ENCODE peak calls at places on chromosomes 13 and 19, in seven cellular contexts. X is AG04449, G is astrocyte of the spinal cord, N is fibroblast of mammary gland, O is heart right ventricle, C is ascending aorta, E is right lobe of liver. Y is an unnamed sample.

GRCh38 chr19:31312004-31312403 is 37.2 kb downstream of the TSHZ3 start:
- DNase-seq in X (peak; percentile 41), G (peak; percentile 92), N (peak; percentile 94), O (no peak), C (no peak), E (no peak), Y (no peak)

GRCh38 chr13:42373048-42373812 is 101.3 kb downstream of the AKAP11 start:
- DNase-seq in X (no peak), G (no peak), N (no peak), O (no peak), C (no peak), E (no peak), Y (no peak)

GRCh38 chr19:35509018-35509652 is 4.3 kb downstream of the DMKN start:
- DNase-seq in X (no peak), G (no peak), N (no peak), O (no peak), C (no peak), E (no peak), Y (no peak)

GRCh38 chr13:40480915-40481525 is 185.4 kb downstream of the FOXO1 start:
- DNase-seq in X (no peak), G (no peak), N (no peak), O (no peak), C (no peak), E (no peak), Y (no peak)

GRCh38 chr13:21730186-21730880 is 59.5 kb downstream of the FGF9 start:
- DNase-seq in X (no peak), G (no peak), N (no peak), O (no peak), C (no peak), E (no peak), Y (no peak)

GRCh38 chr19:12825259-12826131 is 8.9 kb downstream of the RTBDN start:
- DNase-seq in X (no peak), G (no peak), N (no peak), O (no peak), C (no peak), E (no peak), Y (peak; percentile 26)

GRCh38 chr13:94433055-94433947 is 46.2 kb downstream of the DCT start:
- DNase-seq in X (no peak), G (no peak), N (no peak), O (peak; percentile 19), C (no peak), E (no peak), Y (no peak)

GRCh38 chr13:105914637-105915036 is 620.8 kb downstream of the EFNB2 start:
- DNase-seq in X (peak; percentile 83), G (peak; percentile 58), N (peak; percentile 88), O (no peak), C (no peak), E (no peak), Y (peak; percentile 22)

GRCh38 chr13:31434613-31435012 is 234.8 kb downstream of the B3GLCT start:
- DNase-seq in X (no peak), G (no peak), N (no peak), O (no peak), C (no peak), E (no peak), Y (no peak)

GRCh38 chr13:48816696-48817095 is 159.0 kb upstream of the FNDC3A start:
- DNase-seq in X (no peak), G (no peak), N (peak; percentile 45), O (no peak), C (no peak), E (no peak), Y (no peak)
- H3K4me3 ChIP-seq in X (no peak overlapping the region), G (no peak overlapping the region), N (no peak overlapping the region), O (no peak overlapping the region), C (peak overlapping the region; percentile 9), E (peak overlapping the region; percentile 10), Y (no peak overlapping the region)

GRCh38 chr19:1258707-1259205 is 10.4 kb downstream of the MIDN start:
- DNase-seq in X (no peak), G (no peak), N (no peak), O (no peak), C (no peak), E (no peak), Y (no peak)

GRCh38 chr19:1256646-1257474 is 8.5 kb downstream of the MIDN start:
- DNase-seq in X (no peak), G (no peak), N (no peak), O (no peak), C (no peak), E (no peak), Y (no peak)

GRCh38 chr19:1259206-1259872 is 9.8 kb upstream of the CIRBP start:
- DNase-seq in X (no peak), G (peak; percentile 58), N (peak; percentile 68), O (peak; percentile 85), C (no peak), E (peak; percentile 85), Y (peak; percentile 83)

GRCh38 chr19:1258161-1258492 is 9.7 kb downstream of the MIDN start:
- DNase-seq in X (no peak), G (no peak), N (no peak), O (no peak), C (no peak), E (no peak), Y (no peak)

GRCh38 chr19:1257475-1258160 is 9.2 kb downstream of the MIDN start:
- DNase-seq in X (no peak), G (no peak), N (no peak), O (no peak), C (no peak), E (no peak), Y (no peak)
- H3K4me3 ChIP-seq in X (no peak overlapping the region), G (no peak overlapping the region), N (no peak overlapping the region), O (no peak overlapping the region), C (no peak overlapping the region), E (no peak overlapping the region), Y (no peak overlapping the region)

DNA sequence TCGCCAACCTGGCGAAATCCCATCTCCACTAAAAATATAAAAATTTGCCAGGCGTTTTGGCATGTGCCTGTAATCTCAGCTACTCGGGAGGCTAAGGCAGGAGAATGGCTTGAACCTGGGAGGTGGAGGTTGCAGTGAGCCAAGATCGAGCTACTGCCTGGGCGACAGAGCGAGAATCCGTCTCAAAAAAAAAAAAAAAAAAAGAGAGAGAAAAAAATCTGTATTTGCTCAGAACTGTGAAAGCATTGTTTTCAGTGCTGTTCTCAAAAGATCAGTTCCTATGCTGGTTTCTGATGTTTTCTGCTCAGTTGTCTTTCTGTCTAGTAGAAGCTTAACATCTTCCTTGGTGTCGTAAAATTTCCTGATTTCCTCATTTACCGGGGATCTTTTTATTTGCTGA is 2.5 kb downstream of the SF3A2 start:
- DNase-seq in X (no peak), G (no peak), N (no peak), O (no peak), C (no peak), E (no peak), Y (no peak)
- H3K4me3 ChIP-seq in X (peak overlapping the region; percentile 53), G (peak overlapping the region; percentile 48), N (peak overlapping the region; percentile 45), O (no peak overlapping the region), C (no peak overlapping the region), E (no peak overlapping the region), Y (no peak overlapping the region)

GRCh38 chr19:57434386-57435061 is 601 bp upstream of the ZNF749 start:
- DNase-seq in X (no peak), G (no peak), N (no peak), O (no peak), C (no peak), E (no peak), Y (no peak)

GRCh38 chr19:57435062-57435978 is at the start of gene ZNF749:
- DNase-seq in X (peak; percentile 86), G (peak; percentile 98), N (peak; percentile 98), O (peak; percentile 95), C (peak; percentile 98), E (peak; percentile 97), Y (peak; percentile 88)

GRCh38 chr19:57438925-57439324 is 3.8 kb downstream of the ZNF749 start:
- DNase-seq in X (no peak), G (no peak), N (no peak), O (no peak), C (no peak), E (no peak), Y (no peak)

GRCh38 chr19:57437931-57438330 is 2.8 kb downstream of the ZNF749 start:
- DNase-seq in X (no peak), G (no peak), N (no peak), O (no peak), C (no peak), E (no peak), Y (no peak)

GRCh38 chr19:57436392-57436791 is 1.3 kb downstream of the ZNF749 start:
- DNase-seq in X (no peak), G (no peak), N (no peak), O (no peak), C (no peak), E (no peak), Y (no peak)
- H3K4me3 ChIP-seq in X (peak overlapping the region; percentile 90), G (peak overlapping the region; percentile 86), N (no peak overlapping the region), O (peak overlapping the region; percentile 96), C (peak overlapping the region; percentile 84), E (peak overlapping the region; percentile 94), Y (no peak overlapping the region)

GRCh38 chr19:50725932-50726230 is 2.7 kb downstream of the CLEC11A start:
- DNase-seq in X (no peak), G (no peak), N (no peak), O (no peak), C (no peak), E (no peak), Y (no peak)
- H3K4me3 ChIP-seq in X (peak overlapping the region; percentile 73), G (no peak overlapping the region), N (peak overlapping the region; percentile 60), O (peak overlapping the region; percentile 60), C (peak overlapping the region; percentile 51), E (no peak overlapping the region), Y (no peak overlapping the region)

DNA sequence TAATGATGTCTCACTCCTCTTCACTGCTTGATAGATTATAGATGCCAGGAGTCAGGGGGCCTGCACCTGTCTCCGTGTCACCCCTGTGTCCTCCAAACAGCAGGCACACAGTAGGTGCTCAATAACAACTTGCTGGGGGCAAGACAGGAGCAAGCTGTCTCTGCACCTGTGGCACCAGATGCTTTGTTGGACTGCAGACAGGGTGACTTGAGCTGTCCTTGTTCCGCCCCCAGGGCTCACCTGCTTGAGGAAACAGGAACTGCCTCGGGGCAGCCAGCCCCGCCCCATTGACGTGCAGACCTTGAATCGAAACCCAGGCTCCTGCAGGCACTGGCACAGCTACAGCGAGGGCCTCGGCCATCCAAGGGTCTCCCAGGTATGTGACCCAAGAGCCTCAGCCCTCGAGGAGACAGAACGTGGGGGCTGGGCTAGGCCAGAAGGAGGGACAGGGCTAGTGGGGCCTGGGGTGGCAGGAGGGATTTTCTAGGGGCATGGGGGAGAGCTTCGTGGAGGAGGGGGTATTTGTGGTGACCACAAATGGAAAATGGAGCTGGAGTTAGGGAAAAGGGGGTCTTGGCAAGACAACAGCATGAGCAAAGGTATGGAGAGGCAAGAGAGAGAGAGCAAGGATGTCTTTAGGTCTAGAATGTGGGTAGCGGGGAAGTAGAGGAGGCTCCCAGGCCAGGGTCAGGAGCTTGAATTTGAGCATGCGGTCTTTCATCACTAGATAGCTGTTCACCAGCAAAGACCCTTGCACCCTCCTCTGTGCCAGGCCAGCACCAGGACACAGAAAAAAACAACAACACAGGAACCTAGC is at the start of gene HSH2D:
- DNase-seq in X (no peak), G (no peak), N (no peak), O (peak; percentile 30), C (peak; percentile 30), E (peak; percentile 81), Y (no peak)
- H3K4me3 ChIP-seq in X (no peak within 1 kb of the TSS), G (no peak within 1 kb of the TSS), N (no peak within 1 kb of the TSS), O (no peak within 1 kb of the TSS), C (no peak within 1 kb of the TSS), E (no peak within 1 kb of the TSS), Y (no peak within 1 kb of the TSS)

DNA sequence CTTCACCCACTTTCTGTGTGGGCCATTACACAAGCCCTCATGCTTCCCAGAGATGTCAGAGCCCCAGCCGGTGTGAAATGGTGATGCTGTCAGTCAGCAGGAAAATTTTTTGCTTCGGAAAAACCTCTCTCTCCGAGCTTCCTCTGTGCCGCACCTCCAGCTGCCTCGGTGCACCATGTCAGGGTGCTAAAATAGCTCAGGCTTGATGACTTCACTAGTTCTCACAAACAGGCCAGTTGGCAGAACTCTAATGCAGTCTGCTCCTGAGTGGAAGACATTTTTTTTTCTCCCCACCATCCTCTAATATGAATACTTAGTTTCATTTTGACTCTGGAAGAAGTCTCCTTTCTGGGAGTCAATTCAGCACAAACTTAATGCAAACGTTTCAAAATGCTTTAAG is 71.3 kb downstream of the KLF12 start:
- DNase-seq in X (no peak), G (peak; percentile 68), N (peak; percentile 67), O (peak; percentile 44), C (peak; percentile 21), E (no peak), Y (peak; percentile 11)
- H3K4me3 ChIP-seq in X (no peak overlapping the region), G (peak overlapping the region; percentile 1), N (no peak overlapping the region), O (peak overlapping the region; percentile 32), C (peak overlapping the region; percentile 38), E (no peak overlapping the region), Y (no peak overlapping the region)